ENCODE peak calls at places on chromosome 14, in eight cellular contexts. C is endothelial cell of umbilical vein, D is hepatocyte, Q is HepG2, K is K562, W is fibroblast of lung, T is GM23248, M is astrocyte. A is an unnamed sample. For H3K36me3, the result is how much of the 10 kb centered on the place peaks cover.

GRCh38 chr14:91284146-91284790 is 39.8 kb upstream of the GPR68 start:
- DNase-seq in C (no peak), D (peak), Q (no peak), K (no peak), W (peak), T (peak), M (peak), A (peak)

GRCh38 chr14:103709814-103710213 is 5.4 kb downstream of the XRCC3 start:
- DNase-seq in C (no peak), D (no peak), Q (no peak), K (no peak), W (no peak), T (no peak), M (no peak), A (no peak)

GRCh38 chr14:21860172-21860571 is 186.6 kb upstream of the OR4E1 start:
- DNase-seq in C (peak), D (no peak), Q (peak), K (peak), W (no peak), T (peak), M (no peak), A (peak)

GRCh38 chr14:37608649-37609048 is 13.2 kb downstream of the TTC6 start:
- DNase-seq in C (no peak), D (no peak), Q (peak), K (no peak), W (no peak), T (no peak), M (no peak), A (no peak)

GRCh38 chr14:71754422-71755095 is 177.7 kb upstream of the RGS6 start:
- DNase-seq in C (no peak), D (no peak), Q (no peak), K (no peak), W (no peak), T (no peak), M (no peak), A (no peak)

GRCh38 chr14:91383439-91383838 is 34.2 kb downstream of the CCDC88C start:
- DNase-seq in C (no peak), D (no peak), Q (no peak), K (no peak), W (no peak), T (no peak), M (no peak), A (no peak)

GRCh38 chr14:63727231-63727735 is 582 bp downstream of the SGPP1 start:
- DNase-seq in C (peak), D (peak), Q (no peak), K (peak), W (peak), T (peak), M (peak), A (peak)

GRCh38 chr14:65709576-65709975 is 297.0 kb downstream of the FUT8 start:
- DNase-seq in C (peak), D (no peak), Q (no peak), K (no peak), W (peak), T (peak), M (no peak), A (no peak)

GRCh38 chr14:37466623-37467088 is 128.4 kb downstream of the FOXA1 start:
- DNase-seq in C (no peak), D (peak), Q (peak), K (no peak), W (no peak), T (no peak), M (no peak), A (no peak)

GRCh38 chr14:106875503-106875902 is 1349.1 kb downstream of the TMEM121 start:
- DNase-seq in C (no peak), D (no peak), Q (no peak), K (no peak), W (no peak), T (no peak), M (no peak), A (peak)

GRCh38 chr14:36582874-36583241 is 444 bp upstream of the NKX2-8 start:
- DNase-seq in C (no peak), D (no peak), Q (no peak), K (no peak), W (no peak), T (peak), M (no peak), A (no peak)

GRCh38 chr14:87111741-87112140 is 881.2 kb downstream of the GALC start:
- DNase-seq in C (no peak), D (no peak), Q (no peak), K (no peak), W (no peak), T (no peak), M (no peak), A (no peak)

GRCh38 chr14:22505751-22506710 is 83.0 kb downstream of the DAD1 start:
- DNase-seq in C (no peak), D (no peak), Q (no peak), K (no peak), W (no peak), T (no peak), M (no peak), A (peak)

GRCh38 chr14:64444984-64445845 is 20.1 kb upstream of the AKAP5 start:
- DNase-seq in C (peak), D (peak), Q (no peak), K (no peak), W (peak), T (peak), M (peak), A (peak)

GRCh38 chr14:50232276-50232642 is 881 bp upstream of the SOS2 start:
- DNase-seq in C (no peak), D (no peak), Q (no peak), K (peak), W (no peak), T (no peak), M (no peak), A (no peak)

GRCh38 chr14:73759183-73759713 is 45.1 kb upstream of the PNMA1 start:
- DNase-seq in C (peak), D (peak), Q (no peak), K (peak), W (peak), T (peak), M (peak), A (peak)

GRCh38 chr14:21097616-21098133 is 780 bp downstream of the ZNF219 start:
- DNase-seq in C (no peak), D (peak), Q (no peak), K (no peak), W (no peak), T (no peak), M (no peak), A (peak)

GRCh38 chr14:94157195-94157594 is 16.9 kb upstream of the PPP4R4 start:
- DNase-seq in C (no peak), D (no peak), Q (no peak), K (no peak), W (no peak), T (no peak), M (no peak), A (no peak)

GRCh38 chr14:24429395-24430142 is at the start of the genes CBLN3 and KHNYN:
- DNase-seq in C (peak), D (peak), Q (peak), K (peak), W (peak), T (peak), M (peak), A (peak)

GRCh38 chr14:51733147-51733546 is 81.4 kb downstream of the FRMD6 start:
- DNase-seq in C (no peak), D (no peak), Q (no peak), K (no peak), W (no peak), T (peak), M (no peak), A (no peak)

GRCh38 chr14:100910888-100911664 is 7.6 kb upstream of the RTL1 start:
- DNase-seq in C (no peak), D (no peak), Q (no peak), K (no peak), W (no peak), T (no peak), M (no peak), A (no peak)

GRCh38 chr14:100909439-100909838 is 5.9 kb upstream of the RTL1 start:
- DNase-seq in C (no peak), D (no peak), Q (no peak), K (no peak), W (no peak), T (no peak), M (no peak), A (no peak)

GRCh38 chr14:100911665-100912316 is 8.3 kb upstream of the RTL1 start:
- DNase-seq in C (no peak), D (no peak), Q (no peak), K (no peak), W (no peak), T (no peak), M (no peak), A (no peak)

GRCh38 chr14:100915582-100915981 is 12.1 kb upstream of the RTL1 start:
- DNase-seq in C (no peak), D (no peak), Q (no peak), K (no peak), W (no peak), T (peak), M (no peak), A (no peak)

DNA sequence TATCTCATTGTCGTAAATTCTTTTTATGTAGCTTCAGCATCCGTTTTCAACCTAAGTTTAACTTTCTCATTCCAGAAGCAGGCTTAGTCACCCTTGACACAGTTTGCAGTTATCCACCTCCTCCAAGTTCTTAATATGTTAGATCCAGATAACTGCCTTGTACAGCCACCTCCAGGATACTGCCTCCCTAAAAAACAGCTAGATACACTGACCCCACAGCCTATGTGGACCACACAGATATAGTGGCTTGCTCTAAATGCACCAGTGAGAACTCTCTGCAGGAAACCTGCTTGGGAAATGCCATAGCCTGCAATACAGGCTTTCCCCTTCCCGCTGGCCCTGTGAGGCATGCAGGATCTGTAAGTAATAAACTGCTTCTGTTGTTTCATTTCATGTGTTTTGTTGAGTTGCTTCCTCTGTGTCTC is 11.1 kb upstream of the RTL1 start:
- DNase-seq in C (peak), D (no peak), Q (no peak), K (no peak), W (peak), T (peak), M (peak), A (no peak)
- H3K36me3 ChIP-seq in C (under half), D (under half), Q (under half), K (under half), W (under half), T (under half), M (under half), A (under half)

DNA sequence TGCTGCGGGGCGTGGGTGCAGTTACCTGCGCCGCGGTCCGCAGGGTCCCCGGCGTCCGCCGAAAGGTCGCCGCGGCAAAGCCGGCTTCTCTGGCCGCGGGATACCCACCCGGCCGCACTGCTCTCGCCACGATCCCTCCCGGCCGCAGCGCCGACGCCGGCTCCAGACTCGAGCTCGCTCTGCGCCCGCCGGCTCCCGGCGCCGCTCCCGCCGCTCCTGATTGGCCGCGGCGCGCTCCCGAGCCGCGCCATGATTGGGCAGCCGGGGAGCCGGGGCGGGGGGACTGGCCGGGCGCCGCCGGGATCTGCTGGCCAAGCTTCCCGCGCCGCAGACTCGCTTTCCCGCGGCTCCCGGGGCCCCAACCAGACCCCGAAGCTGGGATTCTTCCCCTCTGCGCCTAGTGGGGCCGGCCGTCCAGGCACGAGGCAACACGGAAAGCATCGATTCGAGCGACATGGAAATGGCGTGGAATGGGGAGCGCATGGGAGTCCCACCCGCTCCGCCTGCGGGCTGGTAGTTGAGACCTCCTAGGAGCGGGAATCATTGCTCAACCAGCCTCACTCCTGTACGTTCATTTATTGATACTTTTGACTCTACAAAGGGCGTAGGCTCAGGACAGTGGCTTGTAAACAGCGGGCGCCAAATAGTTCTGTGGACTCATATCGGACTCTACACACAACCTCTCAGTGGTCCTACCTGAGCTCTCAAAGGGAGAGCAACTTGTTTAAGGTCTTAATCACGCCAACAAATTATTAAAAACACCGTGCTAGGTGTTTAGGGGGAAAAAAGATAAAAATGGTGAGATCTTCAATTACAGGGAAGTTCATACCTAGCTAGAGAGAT is 36.4 kb upstream of the STON2 start:
- DNase-seq in C (peak), D (peak), Q (peak), K (peak), W (peak), T (peak), M (peak), A (peak)
- TF ChIP-seq EZH2 in C (no peak), D (no peak), Q (no peak), K (no peak), W (peak), T (peak), M (no peak), A (no peak)

GRCh38 chr14:105075364-105076295 is 10.4 kb upstream of the GPR132 start:
- DNase-seq in C (no peak), D (peak), Q (no peak), K (peak), W (peak), T (peak), M (no peak), A (no peak)
- H3K4me3 ChIP-seq in C (no peak), D (no peak), Q (no peak), K (no peak), W (no peak), T (no peak), M (no peak), A (no peak)

GRCh38 chr14:61736751-61737150 is 25.5 kb upstream of the SNAPC1 start:
- DNase-seq in C (no peak), D (no peak), Q (no peak), K (no peak), W (peak), T (peak), M (no peak), A (no peak)

GRCh38 chr14:61733972-61734371 is 28.2 kb upstream of the SNAPC1 start:
- DNase-seq in C (no peak), D (no peak), Q (no peak), K (no peak), W (no peak), T (peak), M (no peak), A (no peak)

GRCh38 chr14:61726772-61727658 is 31.7 kb downstream of the HIF1A start:
- DNase-seq in C (no peak), D (no peak), Q (no peak), K (no peak), W (no peak), T (no peak), M (no peak), A (no peak)

DNA sequence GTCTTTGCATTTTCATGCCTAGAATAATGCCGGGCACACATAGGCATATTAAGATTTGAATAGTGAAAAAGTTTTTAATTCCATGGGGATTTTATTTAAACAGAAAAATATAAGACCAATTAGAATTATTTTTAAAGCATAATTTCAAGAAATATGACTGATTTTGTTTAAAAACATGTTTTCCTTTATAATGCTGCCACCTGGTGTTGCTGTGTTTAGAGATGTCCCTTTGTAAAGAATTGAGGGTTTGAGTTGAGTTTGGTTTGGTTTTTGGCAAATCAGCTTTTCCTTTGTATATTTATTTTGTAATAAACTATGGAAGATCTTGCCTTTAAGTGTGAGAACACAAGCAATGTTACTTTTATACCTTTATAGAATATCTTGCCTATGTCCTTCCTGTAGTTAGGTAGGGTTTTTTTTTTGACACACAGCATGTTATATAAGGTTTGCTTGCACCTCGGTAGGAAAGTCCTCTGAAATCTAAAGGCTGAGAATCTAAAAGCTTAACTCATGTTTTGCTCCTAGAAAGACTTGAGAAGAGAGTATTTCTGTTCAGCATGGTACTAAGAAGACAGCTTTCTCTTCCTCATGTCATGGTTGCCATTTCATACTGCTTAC is 31.4 kb upstream of the SNAPC1 start:
- DNase-seq in C (peak), D (no peak), Q (no peak), K (no peak), W (no peak), T (no peak), M (no peak), A (no peak)
- H3K36me3 ChIP-seq in C (under half), D (under half), Q (half or more), K (half or more), W (under half), T (half or more), M (half or more), A (half or more)

GRCh38 chr14:75205586-75205985 is 29.2 kb upstream of the TMED10 start:
- DNase-seq in C (peak), D (no peak), Q (no peak), K (no peak), W (peak), T (peak), M (peak), A (peak)

GRCh38 chr14:75202671-75203070 is 26.3 kb upstream of the TMED10 start:
- DNase-seq in C (no peak), D (no peak), Q (no peak), K (no peak), W (no peak), T (no peak), M (no peak), A (no peak)

GRCh38 chr14:75201087-75201486 is 24.7 kb upstream of the TMED10 start:
- DNase-seq in C (no peak), D (peak), Q (no peak), K (no peak), W (no peak), T (no peak), M (no peak), A (no peak)

GRCh38 chr14:75206190-75206589 is 29.8 kb upstream of the TMED10 start:
- DNase-seq in C (no peak), D (no peak), Q (no peak), K (no peak), W (no peak), T (no peak), M (no peak), A (no peak)

GRCh38 chr14:75204106-75204505 is 27.7 kb upstream of the TMED10 start:
- DNase-seq in C (no peak), D (peak), Q (no peak), K (no peak), W (peak), T (peak), M (no peak), A (no peak)
- TF ChIP-seq EZH2 in C (no peak), D (no peak), Q (no peak), K (no peak), W (no peak), T (no peak), M (no peak), A (no peak)

GRCh38 chr14:55641290-55641689 is 61.3 kb downstream of the KTN1 start:
- DNase-seq in C (no peak), D (no peak), Q (no peak), K (no peak), W (no peak), T (no peak), M (no peak), A (no peak)
- H3K4me3 ChIP-seq in C (no peak), D (no peak), Q (no peak), K (no peak), W (no peak), T (no peak), M (no peak), A (no peak)